ENCODE peak calls at places on chromosomes 3 and 15, in seven cellular contexts. Z is non-pigmented ciliary epithelial cell; C is CD8-positive, alpha-beta memory T cell; I is AML-193; L is pons; Q is nephron progenitor cell; M is LoVo. Y is an unnamed sample.

GRCh38 chr3:8769088-8769822 is at the start of gene OXTR:
- DNase-seq in Z (peak), C (peak), I (no peak), L (peak), Q (peak), M (peak), Y (no peak)

GRCh38 chr15:41256577-41257038 is 25.5 kb downstream of the CHP1 start:
- DNase-seq in Z (no peak), C (no peak), I (peak), L (no peak), Q (no peak), M (no peak), Y (no peak)

GRCh38 chr3:52845157-52845556 is 10.3 kb upstream of the MUSTN1 start:
- DNase-seq in Z (no peak), C (no peak), I (no peak), L (peak), Q (no peak), M (no peak), Y (no peak)

GRCh38 chr3:188153498-188153948 is 434 bp upstream of the LPP start:
- DNase-seq in Z (peak), C (peak), I (peak), L (peak), Q (peak), M (peak), Y (peak)

GRCh38 chr15:90184786-90185704 is 16.1 kb upstream of the SEMA4B start:
- DNase-seq in Z (no peak), C (peak), I (peak), L (peak), Q (peak), M (peak), Y (peak)

GRCh38 chr3:167808910-167809309 is 73.4 kb downstream of the SERPINI1 start:
- DNase-seq in Z (no peak), C (no peak), I (no peak), L (no peak), Q (no peak), M (no peak), Y (no peak)

GRCh38 chr3:65854606-65855304 is 184.0 kb downstream of the MAGI1 start:
- DNase-seq in Z (no peak), C (no peak), I (no peak), L (no peak), Q (no peak), M (peak), Y (no peak)

GRCh38 chr3:8938021-8938420 is 25.3 kb downstream of the RAD18 start:
- DNase-seq in Z (peak), C (no peak), I (peak), L (no peak), Q (no peak), M (peak), Y (no peak)

GRCh38 chr3:187999821-188000220 is 154.1 kb upstream of the LPP start:
- DNase-seq in Z (no peak), C (no peak), I (peak), L (no peak), Q (no peak), M (no peak), Y (no peak)

GRCh38 chr3:190266915-190267290 is 55.3 kb downstream of the CLDN1 start:
- DNase-seq in Z (no peak), C (no peak), I (no peak), L (no peak), Q (no peak), M (no peak), Y (no peak)

GRCh38 chr15:92449476-92449875 is 55.8 kb downstream of the ST8SIA2 start:
- DNase-seq in Z (peak), C (no peak), I (no peak), L (no peak), Q (no peak), M (no peak), Y (no peak)

GRCh38 chr3:23302276-23302675 is 99.1 kb downstream of the UBE2E2 start:
- DNase-seq in Z (no peak), C (no peak), I (no peak), L (no peak), Q (no peak), M (no peak), Y (no peak)

GRCh38 chr3:62372621-62373041 is 719 bp downstream of the FEZF2 start:
- DNase-seq in Z (no peak), C (no peak), I (no peak), L (no peak), Q (no peak), M (no peak), Y (no peak)

GRCh38 chr15:88707766-88708165 is 69.0 kb downstream of the ISG20 start:
- DNase-seq in Z (no peak), C (no peak), I (no peak), L (no peak), Q (no peak), M (no peak), Y (no peak)

GRCh38 chr3:188700497-188700896 is 471.3 kb upstream of the TPRG1 start:
- DNase-seq in Z (no peak), C (no peak), I (no peak), L (no peak), Q (no peak), M (no peak), Y (no peak)

GRCh38 chr15:85620321-85621044 is 174.2 kb downstream of the KLHL25 start:
- DNase-seq in Z (no peak), C (no peak), I (no peak), L (no peak), Q (no peak), M (no peak), Y (no peak)

GRCh38 chr15:41332788-41333527 is at the start of gene NUSAP1:
- DNase-seq in Z (no peak), C (no peak), I (peak), L (peak), Q (no peak), M (no peak), Y (no peak)

GRCh38 chr3:9912294-9912935 is 4.5 kb upstream of the IL17RC start:
- DNase-seq in Z (peak), C (no peak), I (peak), L (no peak), Q (no peak), M (no peak), Y (no peak)

GRCh38 chr15:63189955-63190691 is 717 bp downstream of the RAB8B start:
- DNase-seq in Z (no peak), C (no peak), I (peak), L (no peak), Q (no peak), M (no peak), Y (peak)

GRCh38 chr3:126025862-126026261 is 56.9 kb downstream of the ROPN1B start:
- DNase-seq in Z (no peak), C (no peak), I (no peak), L (no peak), Q (no peak), M (no peak), Y (no peak)

GRCh38 chr3:177816667-177817208 is 619.5 kb upstream of the TBL1XR1 start:
- DNase-seq in Z (peak), C (no peak), I (no peak), L (no peak), Q (no peak), M (peak), Y (no peak)

Y was measured in stimulated activated naive CD4-positive, alpha-beta T cell.